ENCODE peak calls at places on chromosome 3, in ten cellular contexts. Y is GM23248, P is IMR-90, M is mammary epithelial cell, C is neural progenitor cell, H is MM.1S, A is NT2/D1, X is SK-N-SH, K is DND-41, G is mesenchymal stem cell. J is an unnamed sample. For H3K4me1, the result is how much of the 10 kb centered on the place peaks cover.

GRCh38 chr3:104909188-104909587 is 457.5 kb upstream of the ALCAM start:
- DNase-seq in Y (peak), P (peak), M (peak), C (no peak), H (no peak), A (no peak), X (peak), K (no peak), G (peak), J (peak)

GRCh38 chr3:11624161-11624560 is 19.6 kb downstream of the VGLL4 start:
- DNase-seq in Y (peak), P (peak), M (peak), C (no peak), H (no peak), A (no peak), X (no peak), K (no peak), G (no peak), J (no peak)

GRCh38 chr3:147458995-147459704 is 50.0 kb downstream of the ZIC1 start:
- DNase-seq in Y (peak), P (no peak), M (no peak), C (no peak), H (no peak), A (no peak), X (no peak), K (no peak), G (no peak), J (no peak)

GRCh38 chr3:195204360-195205166 is 66.4 kb downstream of the XXYLT1 start:
- DNase-seq in Y (peak), P (no peak), M (no peak), C (no peak), H (no peak), A (no peak), X (peak), K (no peak), G (peak), J (no peak)

GRCh38 chr3:63565220-63565619 is 87.3 kb upstream of the SNTN start:
- DNase-seq in Y (no peak), P (no peak), M (no peak), C (no peak), H (no peak), A (no peak), X (no peak), K (no peak), G (no peak), J (no peak)

GRCh38 chr3:14241716-14242115 is 63.1 kb downstream of the LSM3 start:
- DNase-seq in Y (no peak), P (no peak), M (no peak), C (no peak), H (no peak), A (no peak), X (no peak), K (no peak), G (no peak), J (no peak)

GRCh38 chr3:73270839-73271483 is 209.5 kb downstream of the EBLN2 start:
- DNase-seq in Y (peak), P (no peak), M (no peak), C (no peak), H (no peak), A (no peak), X (peak), K (no peak), G (no peak), J (peak)

GRCh38 chr3:78732893-78733292 is 1034.9 kb downstream of the ROBO1 start:
- DNase-seq in Y (no peak), P (no peak), M (no peak), C (no peak), H (no peak), A (no peak), X (no peak), K (no peak), G (no peak), J (no peak)

GRCh38 chr3:146468234-146468931 is 978 bp downstream of the PLSCR2 start:
- DNase-seq in Y (peak), P (peak), M (no peak), C (no peak), H (no peak), A (no peak), X (no peak), K (no peak), G (no peak), J (peak)

GRCh38 chr3:71859128-71859519 is 74.2 kb upstream of the PROK2 start:
- DNase-seq in Y (peak), P (no peak), M (peak), C (peak), H (peak), A (no peak), X (peak), K (peak), G (no peak), J (peak)

GRCh38 chr3:58042947-58043707 is 34.9 kb downstream of the FLNB start:
- DNase-seq in Y (no peak), P (no peak), M (no peak), C (no peak), H (no peak), A (no peak), X (no peak), K (no peak), G (no peak), J (peak)
- H3K9ac ChIP-seq in Y (peak), P (peak), M (no peak), C (no peak), H (no peak), A (no peak), X (no peak), K (peak), G (peak), J (no peak)

DNA sequence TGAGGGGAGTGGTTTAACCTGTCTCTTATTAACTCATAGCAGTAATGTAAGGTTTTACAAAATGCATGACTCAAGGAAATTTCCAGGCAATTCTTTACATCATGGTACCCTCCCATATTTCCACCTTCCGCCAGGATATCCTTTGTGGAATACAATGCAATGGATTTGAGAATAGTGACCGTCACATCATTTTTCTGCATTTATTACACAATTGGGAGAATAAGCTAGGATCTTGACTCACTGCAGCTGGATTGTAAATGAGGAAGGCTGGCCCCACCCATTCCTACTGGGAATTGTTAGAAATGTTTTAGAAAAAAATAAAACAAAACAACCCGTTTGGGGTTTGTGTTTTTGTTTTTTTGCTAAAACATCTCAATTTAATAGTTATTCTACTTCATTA is 97.4 kb downstream of the IMPG2 start:
- DNase-seq in Y (peak), P (no peak), M (no peak), C (no peak), H (no peak), A (no peak), X (no peak), K (no peak), G (no peak), J (no peak)
- H3K4me1 ChIP-seq in Y (under half), P (under half), M (under half), C (under half), H (under half), A (under half), X (under half), K (under half), G (under half), J (under half)

GRCh38 chr3:5168110-5168509 is 19.4 kb upstream of the EDEM1 start:
- DNase-seq in Y (no peak), P (no peak), M (no peak), C (no peak), H (no peak), A (no peak), X (no peak), K (no peak), G (no peak), J (no peak)
- H3K9ac ChIP-seq in Y (no peak), P (no peak), M (no peak), C (no peak), H (no peak), A (no peak), X (no peak), K (no peak), G (no peak), J (no peak)

GRCh38 chr3:124787490-124788195 is 57.4 kb downstream of the UMPS start:
- DNase-seq in Y (peak), P (peak), M (no peak), C (no peak), H (peak), A (no peak), X (no peak), K (no peak), G (peak), J (peak)

GRCh38 chr3:124788254-124788745 is 58.0 kb downstream of the UMPS start:
- DNase-seq in Y (no peak), P (no peak), M (no peak), C (no peak), H (no peak), A (no peak), X (no peak), K (no peak), G (no peak), J (no peak)

GRCh38 chr3:124784686-124785382 is 54.6 kb downstream of the UMPS start:
- DNase-seq in Y (no peak), P (no peak), M (peak), C (no peak), H (peak), A (no peak), X (no peak), K (no peak), G (no peak), J (no peak)

GRCh38 chr3:124785966-124786365 is 55.7 kb downstream of the UMPS start:
- DNase-seq in Y (peak), P (peak), M (no peak), C (no peak), H (no peak), A (no peak), X (no peak), K (no peak), G (peak), J (no peak)

GRCh38 chr3:124786491-124787241 is 56.4 kb downstream of the UMPS start:
- DNase-seq in Y (peak), P (peak), M (peak), C (no peak), H (no peak), A (no peak), X (no peak), K (no peak), G (peak), J (peak)
- H3K4me1 ChIP-seq in Y (under half), P (under half), M (under half), C (under half), H (half or more), A (under half), X (under half), K (under half), G (under half), J (under half)

DNA sequence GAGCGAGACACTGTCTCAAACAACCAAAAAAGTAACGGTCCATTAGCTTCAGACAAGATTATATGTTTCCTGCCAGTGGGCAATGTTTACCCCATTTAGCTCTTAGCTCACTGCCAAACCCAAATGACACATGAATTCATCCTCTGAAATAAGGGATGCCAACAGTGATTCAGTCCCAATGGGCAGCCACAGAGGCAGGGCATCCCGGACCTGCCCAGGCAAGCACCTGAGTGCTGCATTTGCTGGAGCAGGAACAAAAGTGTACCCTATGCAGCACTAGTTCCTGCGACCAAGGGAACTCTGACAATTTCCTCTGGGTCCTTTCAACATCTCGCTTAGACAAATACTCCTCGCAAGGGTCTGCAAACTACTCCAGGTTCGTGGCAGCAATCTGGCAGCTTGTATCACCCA is 8.0 kb downstream of the IP6K2 start:
- DNase-seq in Y (peak), P (no peak), M (peak), C (no peak), H (no peak), A (no peak), X (no peak), K (no peak), G (no peak), J (no peak)
- H3K9ac ChIP-seq in Y (peak), P (no peak), M (peak), C (no peak), H (no peak), A (no peak), X (no peak), K (no peak), G (peak), J (no peak)

DNA sequence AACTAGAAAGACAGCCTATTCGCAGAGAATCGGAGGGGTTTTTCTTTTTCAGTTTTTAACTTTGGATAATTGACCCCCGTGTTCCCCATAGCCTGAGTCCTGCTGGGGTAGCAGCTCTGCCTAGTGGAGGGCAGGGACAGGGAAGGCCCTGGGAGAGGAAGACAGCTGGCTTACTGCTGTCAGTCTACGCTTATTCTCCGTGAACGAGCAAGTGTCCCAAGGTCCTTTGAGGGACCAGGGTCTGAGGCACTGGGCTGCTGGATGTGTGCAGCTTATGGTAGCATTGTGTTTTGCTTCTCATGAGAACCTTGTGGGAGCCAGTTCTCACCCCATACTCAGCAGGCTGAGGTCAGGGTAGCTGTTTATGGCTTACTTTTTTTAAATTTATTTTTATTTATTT is 3.0 kb downstream of the LIMD1 start:
- DNase-seq in Y (no peak), P (no peak), M (no peak), C (no peak), H (no peak), A (no peak), X (no peak), K (no peak), G (no peak), J (no peak)
- H3K4me1 ChIP-seq in Y (under half), P (under half), M (under half), C (under half), H (under half), A (under half), X (under half), K (half or more), G (under half), J (under half)

DNA sequence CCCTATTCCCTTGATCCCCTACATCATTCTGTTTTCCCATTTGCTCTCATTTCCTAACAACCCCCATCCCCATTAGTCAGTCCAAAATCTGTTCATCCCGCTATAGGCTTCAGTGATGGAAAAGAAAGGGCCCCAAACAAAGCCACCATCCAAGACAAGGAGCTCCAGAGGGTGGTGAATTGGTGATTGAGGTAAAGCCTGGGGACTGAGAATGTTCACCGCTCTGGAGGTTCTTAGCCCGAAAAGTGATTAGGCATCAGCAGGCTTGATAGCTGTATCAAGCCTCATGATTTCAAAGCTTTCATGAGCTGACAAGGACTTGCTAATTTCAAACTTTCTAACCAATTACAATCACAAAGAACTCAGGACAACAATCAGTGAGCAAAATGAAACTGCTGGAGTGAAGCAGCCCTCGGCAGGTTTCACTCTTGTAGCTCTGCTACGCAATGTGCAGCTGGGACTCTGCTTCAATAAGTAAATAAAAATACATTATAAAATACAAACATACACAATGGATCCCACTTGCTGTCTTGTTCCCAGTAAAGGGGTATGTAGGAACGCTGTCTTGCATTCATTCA is 391.3 kb downstream of the TIGIT start:
- DNase-seq in Y (peak), P (no peak), M (no peak), C (peak), H (no peak), A (no peak), X (no peak), K (no peak), G (no peak), J (no peak)
- H3K9ac ChIP-seq in Y (peak), P (no peak), M (no peak), C (no peak), H (no peak), A (no peak), X (no peak), K (no peak), G (peak), J (no peak)

GRCh38 chr3:184566441-184567414 is 5.1 kb downstream of the EPHB3 start:
- DNase-seq in Y (no peak), P (no peak), M (peak), C (no peak), H (no peak), A (no peak), X (no peak), K (no peak), G (no peak), J (no peak)
- H3K4me1 ChIP-seq in Y (under half), P (under half), M (half or more), C (half or more), H (under half), A (half or more), X (under half), K (under half), G (under half), J (under half)

DNA sequence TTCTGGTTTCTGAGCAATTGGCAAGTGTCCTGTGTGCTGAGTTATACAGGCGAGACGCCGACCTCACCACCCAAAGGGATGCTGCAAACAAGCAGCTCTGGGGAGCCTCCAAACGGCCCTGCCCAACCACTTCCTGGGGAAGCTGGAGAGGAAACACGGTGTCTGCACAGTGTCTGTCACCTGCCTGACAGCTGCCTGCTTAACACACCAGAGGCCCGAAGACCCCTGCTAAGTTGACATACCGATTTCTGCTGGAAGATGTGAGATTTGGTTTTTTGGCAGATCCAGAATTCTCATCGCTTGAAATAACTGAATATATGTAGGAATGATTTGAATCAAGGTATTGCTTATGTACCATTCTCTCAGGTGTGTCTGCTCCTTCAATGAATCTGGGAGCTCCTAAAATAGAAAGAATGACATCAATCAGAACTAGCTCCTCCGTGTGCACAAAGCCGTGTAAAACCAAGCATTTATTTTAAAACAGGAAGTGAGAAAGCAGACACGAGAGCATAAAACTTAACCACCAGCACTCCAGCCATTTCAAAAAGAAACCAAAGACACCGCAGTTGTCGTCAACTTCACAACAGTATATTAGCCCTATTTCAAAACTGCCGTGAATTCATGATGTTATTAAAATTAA is 27.2 kb downstream of the LRRC2 start:
- DNase-seq in Y (peak), P (peak), M (no peak), C (no peak), H (peak), A (no peak), X (no peak), K (peak), G (peak), J (peak)
- H3K9ac ChIP-seq in Y (peak), P (no peak), M (no peak), C (no peak), H (peak), A (no peak), X (no peak), K (peak), G (peak), J (no peak)

J was measured in adipocyte.